ENCODE peak calls at places on chromosomes 2 and 18, in eight cellular contexts. B, D, S, N, R, V, C and F are unnamed samples.

GRCh38 chr2:184597571-184597980 is 753 bp upstream of the ZNF804A start:
- DNase-seq in B (peak), D (no peak), S (peak), N (peak), R (no peak), V (no peak), C (peak), F (peak)

GRCh38 chr2:88880441-88880953 is 189.0 kb downstream of the RPIA start:
- DNase-seq in B (no peak), D (no peak), S (peak), N (peak), R (no peak), V (no peak), C (peak), F (peak)

GRCh38 chr2:205692095-205692494 is 9.8 kb downstream of the NRP2 start:
- DNase-seq in B (no peak), D (no peak), S (no peak), N (peak), R (no peak), V (no peak), C (no peak), F (no peak)

GRCh38 chr2:101038455-101039255 is 36.6 kb downstream of the RPL31 start:
- DNase-seq in B (no peak), D (no peak), S (peak), N (no peak), R (no peak), V (no peak), C (no peak), F (peak)

GRCh38 chr18:8801263-8801901 is 96.0 kb downstream of the MTCL1 start:
- DNase-seq in B (no peak), D (no peak), S (no peak), N (peak), R (no peak), V (no peak), C (no peak), F (no peak)

GRCh38 chr2:7588295-7588694 is 671.1 kb downstream of the RNF144A start:
- DNase-seq in B (no peak), D (no peak), S (no peak), N (no peak), R (no peak), V (no peak), C (no peak), F (no peak)

GRCh38 chr2:237694423-237695194 is 67.2 kb downstream of the LRRFIP1 start:
- DNase-seq in B (peak), D (no peak), S (no peak), N (no peak), R (peak), V (no peak), C (peak), F (peak)

GRCh38 chr2:223100061-223100511 is 48.1 kb downstream of the KCNE4 start:
- DNase-seq in B (no peak), D (no peak), S (no peak), N (peak), R (peak), V (no peak), C (peak), F (no peak)

GRCh38 chr2:152613235-152613634 is 104.0 kb downstream of the PRPF40A start:
- DNase-seq in B (no peak), D (no peak), S (peak), N (peak), R (no peak), V (no peak), C (no peak), F (no peak)

GRCh38 chr18:2932247-2933181 is 80.4 kb downstream of the LPIN2 start:
- DNase-seq in B (no peak), D (no peak), S (peak), N (peak), R (no peak), V (peak), C (no peak), F (peak)

GRCh38 chr2:204274487-204274886 is 270.8 kb upstream of the PARD3B start:
- DNase-seq in B (no peak), D (no peak), S (no peak), N (no peak), R (no peak), V (no peak), C (no peak), F (no peak)

GRCh38 chr2:232573821-232574435 is 23.4 kb downstream of the EIF4E2 start:
- DNase-seq in B (no peak), D (no peak), S (no peak), N (no peak), R (no peak), V (no peak), C (no peak), F (no peak)

GRCh38 chr2:32948266-32948665 is 1.5 kb downstream of the LTBP1 start:
- DNase-seq in B (no peak), D (no peak), S (no peak), N (no peak), R (no peak), V (no peak), C (no peak), F (no peak)

GRCh38 chr2:152694161-152694661 is 23.1 kb downstream of the PRPF40A start:
- DNase-seq in B (no peak), D (no peak), S (peak), N (peak), R (no peak), V (no peak), C (peak), F (peak)

GRCh38 chr2:96869281-96869823 is 528 bp downstream of the SEMA4C start:
- DNase-seq in B (peak), D (peak), S (peak), N (peak), R (peak), V (no peak), C (peak), F (peak)

GRCh38 chr18:48997985-48998831 is 47.4 kb upstream of the SMAD7 start:
- DNase-seq in B (peak), D (peak), S (peak), N (peak), R (peak), V (no peak), C (peak), F (no peak)

GRCh38 chr2:88329815-88330603 is 122.5 kb downstream of the FOXI3 start:
- DNase-seq in B (no peak), D (no peak), S (no peak), N (peak), R (no peak), V (peak), C (no peak), F (no peak)

GRCh38 chr18:22412502-22412901 is 5.2 kb downstream of the CTAGE1 start:
- DNase-seq in B (no peak), D (no peak), S (no peak), N (peak), R (no peak), V (no peak), C (no peak), F (no peak)

GRCh38 chr2:50751255-50752069 is 280.5 kb downstream of the NRXN1 start:
- DNase-seq in B (no peak), D (no peak), S (no peak), N (peak), R (no peak), V (no peak), C (no peak), F (no peak)

GRCh38 chr2:191637182-191638078 is 40.5 kb upstream of the NABP1 start:
- DNase-seq in B (no peak), D (no peak), S (peak), N (peak), R (no peak), V (no peak), C (no peak), F (peak)

GRCh38 chr18:50424877-50425690 is 50.2 kb downstream of the SKA1 start:
- DNase-seq in B (no peak), D (no peak), S (peak), N (peak), R (no peak), V (no peak), C (peak), F (peak)

GRCh38 chr2:44529448-44529847 is 167.7 kb downstream of the CAMKMT start:
- DNase-seq in B (no peak), D (no peak), S (no peak), N (no peak), R (no peak), V (no peak), C (no peak), F (no peak)

GRCh38 chr2:44528595-44528994 is 166.8 kb downstream of the CAMKMT start:
- DNase-seq in B (no peak), D (no peak), S (no peak), N (peak), R (no peak), V (no peak), C (no peak), F (no peak)

GRCh38 chr2:44522846-44523245 is 161.1 kb downstream of the CAMKMT start:
- DNase-seq in B (no peak), D (no peak), S (no peak), N (no peak), R (no peak), V (no peak), C (no peak), F (no peak)

GRCh38 chr2:44526352-44526751 is 164.6 kb downstream of the CAMKMT start:
- DNase-seq in B (no peak), D (no peak), S (no peak), N (no peak), R (no peak), V (no peak), C (no peak), F (no peak)

DNA sequence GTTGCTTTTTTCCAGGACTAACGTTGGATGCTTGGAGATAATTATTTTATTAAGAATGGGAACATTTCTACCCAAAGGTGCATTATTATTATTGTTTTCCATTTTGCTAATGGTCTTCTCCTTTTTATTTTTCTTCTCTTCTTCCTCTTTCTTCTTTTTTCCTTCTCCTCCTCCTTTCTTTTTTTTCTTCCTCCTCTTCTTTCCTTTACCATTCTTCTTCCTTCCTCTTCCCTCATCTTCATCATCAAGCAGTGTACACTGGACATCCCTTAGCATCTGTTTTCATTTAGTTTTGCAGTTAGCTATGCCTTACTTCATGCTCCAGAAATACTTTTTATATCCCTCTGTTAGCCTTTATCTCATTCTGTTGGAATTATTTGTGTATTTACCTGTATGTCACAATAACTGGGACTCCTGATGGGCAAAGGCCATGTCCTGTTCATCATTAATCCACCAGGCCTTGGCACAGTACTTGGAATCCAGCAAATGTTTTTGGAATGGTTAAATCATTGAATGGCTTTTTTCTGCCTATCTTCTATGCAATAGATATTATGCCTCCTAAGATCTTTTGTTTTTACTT is 162.7 kb downstream of the CAMKMT start:
- DNase-seq in B (no peak), D (no peak), S (no peak), N (no peak), R (no peak), V (no peak), C (no peak), F (no peak)
- TF ChIP-seq POLR2A in B (no peak), D (no peak), S (no peak), N (no peak), R (no peak), V (no peak), C (no peak), F (no peak)

DNA sequence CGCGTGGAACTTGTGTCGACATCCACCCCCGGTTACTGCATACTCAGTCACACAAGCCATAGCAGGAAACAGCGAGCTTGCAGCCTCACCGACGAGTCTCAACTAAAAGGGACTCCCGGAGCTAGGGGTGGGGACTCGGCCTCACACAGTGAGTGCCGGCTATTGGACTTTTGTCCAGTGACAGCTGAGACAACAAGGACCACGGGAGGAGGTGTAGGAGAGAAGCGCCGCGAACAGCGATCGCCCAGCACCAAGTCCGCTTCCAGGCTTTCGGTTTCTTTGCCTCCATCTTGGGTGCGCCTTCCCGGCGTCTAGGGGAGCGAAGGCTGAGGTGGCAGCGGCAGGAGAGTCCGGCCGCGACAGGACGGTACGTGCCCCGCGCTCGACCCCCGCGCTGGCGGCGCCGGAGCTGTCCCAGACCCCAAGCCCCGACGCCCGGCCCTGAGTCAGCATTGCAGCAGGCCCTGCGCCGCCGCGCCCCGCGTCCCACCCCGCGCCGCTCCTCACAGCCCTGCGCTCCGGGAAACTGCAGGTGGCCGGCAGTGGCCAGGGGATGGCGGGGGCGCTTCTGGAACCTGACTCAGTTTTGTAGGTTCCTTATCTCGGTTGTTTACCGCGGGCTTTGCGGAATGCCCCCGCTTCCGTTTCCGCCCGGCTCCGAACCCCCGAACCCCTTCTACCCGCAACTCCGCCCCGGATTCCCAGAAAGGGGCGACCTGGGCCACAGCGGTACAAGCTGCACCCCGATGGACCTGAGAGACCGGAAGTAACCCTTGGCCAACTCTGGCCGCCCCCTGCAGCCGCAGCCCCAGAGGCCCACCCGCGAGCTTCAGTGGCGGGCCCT is at the start of gene CFLAR:
- DNase-seq in B (peak), D (peak), S (peak), N (peak), R (peak), V (no peak), C (peak), F (peak)
- TF ChIP-seq POLR2A in B (peak), D (peak), S (peak), N (peak), R (peak), V (peak), C (peak), F (peak)

GRCh38 chr2:230711224-230711623 is 1.4 kb upstream of the CAB39 start:
- DNase-seq in B (no peak), D (peak), S (no peak), N (no peak), R (no peak), V (no peak), C (no peak), F (no peak)

GRCh38 chr2:230715201-230715600 is 2.6 kb downstream of the CAB39 start:
- DNase-seq in B (no peak), D (no peak), S (peak), N (peak), R (no peak), V (no peak), C (no peak), F (peak)

GRCh38 chr2:230714122-230714453 is 1.4 kb downstream of the CAB39 start:
- DNase-seq in B (no peak), D (no peak), S (peak), N (peak), R (no peak), V (no peak), C (peak), F (peak)

GRCh38 chr2:230713331-230714121 is 884 bp downstream of the CAB39 start:
- DNase-seq in B (peak), D (peak), S (peak), N (no peak), R (peak), V (no peak), C (peak), F (peak)

GRCh38 chr2:230712443-230713330 is at the start of gene CAB39:
- DNase-seq in B (peak), D (peak), S (peak), N (peak), R (peak), V (peak), C (peak), F (peak)
- TF ChIP-seq POLR2A in B (no peak), D (peak), S (peak), N (peak), R (peak), V (peak), C (peak), F (peak)

GRCh38 chr2:199911052-199911876 is at the start of gene C2orf69:
- DNase-seq in B (peak), D (peak), S (peak), N (peak), R (peak), V (peak), C (peak), F (peak)
- TF ChIP-seq POLR2A in B (no peak), D (peak), S (peak), N (peak), R (peak), V (peak), C (peak), F (peak)

DNA sequence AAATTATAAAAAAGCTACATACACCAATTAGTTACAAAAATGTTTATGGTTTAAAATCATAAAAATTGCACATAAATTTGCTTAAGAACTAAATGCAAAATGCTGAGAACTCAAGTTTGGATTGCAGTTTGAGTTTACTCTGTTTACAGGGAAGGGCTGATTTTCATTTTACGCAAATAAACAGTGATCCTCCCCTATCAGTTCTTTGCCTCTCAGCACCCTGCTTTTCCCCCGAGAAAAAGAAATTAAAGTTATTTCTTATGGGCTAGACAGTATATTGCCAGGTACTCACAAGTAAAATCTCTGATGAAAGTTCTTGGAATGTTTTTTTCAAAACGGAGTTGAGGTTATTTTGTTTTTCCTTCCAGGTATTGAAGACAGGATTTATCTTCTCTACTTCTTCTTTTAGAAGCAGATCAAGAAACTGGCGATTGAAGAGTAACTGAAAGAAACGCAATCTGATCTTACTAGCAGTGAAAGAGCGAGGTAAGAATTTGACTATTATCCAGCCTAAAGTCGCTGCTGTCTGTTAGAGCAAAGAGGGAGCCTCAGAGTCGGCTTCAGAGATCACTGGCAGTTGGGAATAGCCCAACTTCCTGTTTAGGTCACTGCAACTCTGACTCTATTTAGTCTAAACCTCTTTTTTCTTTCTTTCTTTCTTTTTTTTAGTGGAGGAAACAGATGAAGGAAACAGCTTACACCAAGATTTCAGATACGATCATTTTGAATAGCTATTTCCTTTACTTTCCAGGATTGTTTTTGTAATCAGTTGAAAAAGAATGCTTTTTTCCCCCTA is at the start of gene TFPI:
- DNase-seq in B (no peak), D (no peak), S (peak), N (peak), R (no peak), V (no peak), C (peak), F (peak)
- TF ChIP-seq POLR2A in B (no peak), D (peak), S (peak), N (peak), R (peak), V (no peak), C (peak), F (peak)

GRCh38 chr2:58731488-58731869 is 490.4 kb upstream of the FANCL start:
- DNase-seq in B (no peak), D (no peak), S (peak), N (no peak), R (no peak), V (no peak), C (no peak), F (peak)
- TF ChIP-seq POLR2A in B (no peak), D (no peak), S (no peak), N (no peak), R (no peak), V (no peak), C (no peak), F (no peak)

DNA sequence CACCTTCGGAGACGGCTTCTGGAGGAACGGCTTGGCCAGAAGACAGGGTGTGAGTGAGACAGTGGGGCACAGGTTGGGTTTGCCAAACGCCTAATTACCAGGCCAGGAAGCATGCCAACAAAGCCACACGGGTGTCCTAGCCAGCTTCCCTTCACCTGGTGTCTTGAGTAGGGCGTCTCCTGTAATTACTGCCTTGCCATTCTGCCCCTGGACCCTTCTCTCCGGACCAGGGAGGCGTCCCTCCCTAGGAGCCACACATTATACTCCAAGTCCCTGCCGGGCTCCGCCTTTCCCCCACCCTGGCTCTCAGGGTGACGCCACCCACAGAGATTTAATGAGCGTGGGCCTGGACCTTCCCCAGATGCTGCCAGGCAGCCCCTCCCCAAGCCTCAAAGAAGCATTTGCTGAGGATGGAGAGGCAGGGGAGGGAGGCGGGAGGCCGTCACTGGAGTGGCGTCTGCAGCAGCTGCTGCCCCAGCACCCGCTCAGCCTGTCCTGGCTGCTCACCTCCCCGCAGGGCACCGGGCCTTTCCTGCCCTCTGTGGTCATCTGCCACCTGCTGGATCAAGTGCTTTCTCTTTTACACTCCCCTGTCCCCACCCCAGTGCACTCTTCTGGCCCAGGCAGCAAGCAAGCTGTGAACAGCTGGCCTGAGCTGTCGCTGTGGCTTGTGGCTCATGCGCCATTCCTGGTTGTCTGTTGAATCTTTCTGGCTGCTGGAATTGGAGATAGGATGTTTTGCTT is 20.7 kb downstream of the FOSL2 start:
- DNase-seq in B (peak), D (peak), S (no peak), N (peak), R (no peak), V (no peak), C (peak), F (no peak)
- TF ChIP-seq POLR2A in B (no peak), D (no peak), S (no peak), N (no peak), R (no peak), V (no peak), C (no peak), F (no peak)

GRCh38 chr2:170340693-170341068 is 162.7 kb downstream of the MYO3B start:
- DNase-seq in B (no peak), D (no peak), S (no peak), N (no peak), R (no peak), V (peak), C (no peak), F (no peak)
- TF ChIP-seq POLR2A in B (no peak), D (no peak), S (no peak), N (no peak), R (no peak), V (no peak), C (no peak), F (no peak)